ENCODE peak calls at places on chromosomes 2 and 18, in ten cellular contexts. I is T47D; F is SK-N-SH; J is K562; Y is neural crest cell; T is activated naive CD8-positive, alpha-beta T cell treated with anti-CD3 and anti-CD28 coated beads, Interleukin-2, amount 10 ng/mL, durations not matched to agents 7 days and 5 days; Z is MV-4-11; E is PC-9; W is kidney; G is activated CD4-positive, alpha-beta T cell treated with anti-CD3 and anti-CD28 coated beads, Interleukin-2, amount 10 ng/mL, durations not matched to agents 7 days and 5 days. A is an unnamed sample.

GRCh38 chr2:143742631-143743030 is 613.4 kb downstream of the ARHGAP15 start:
- DNase-seq in Z (no peak), I (no peak), J (no peak), E (no peak), W (no peak), F (peak), Y (no peak), G (no peak), T (no peak), A (no peak)

GRCh38 chr18:41113885-41114482 is 841.0 kb upstream of the PIK3C3 start:
- DNase-seq in Z (no peak), J (no peak), E (no peak), W (no peak), G (no peak), Y (no peak), I (no peak), T (no peak), F (no peak), A (no peak)

GRCh38 chr2:66577331-66578041 is 142.6 kb downstream of the MEIS1 start:
- DNase-seq in T (peak), F (no peak), E (no peak), I (no peak), Z (no peak), J (no peak), G (no peak), W (peak), Y (peak), A (peak)

GRCh38 chr2:238158807-238159539 is at the start of gene ERFE:
- DNase-seq in G (peak), F (peak), I (peak), W (peak), J (peak), E (no peak), Y (peak), T (peak), Z (peak), A (peak)

GRCh38 chr2:181876614-181877063 is 14.9 kb upstream of the ITPRID2 start:
- DNase-seq in W (no peak), Z (peak), E (peak), T (no peak), G (no peak), I (no peak), Y (no peak), J (no peak), F (no peak), A (no peak)

GRCh38 chr2:4588606-4589005 is 885.2 kb downstream of the DCDC2C start:
- DNase-seq in Z (no peak), J (no peak), T (no peak), I (no peak), E (no peak), G (no peak), Y (no peak), W (no peak), F (no peak), A (no peak)

GRCh38 chr2:46601328-46601963 is 122.1 kb downstream of the TMEM247 start:
- DNase-seq in W (no peak), G (no peak), E (peak), J (no peak), F (peak), I (no peak), Y (no peak), T (no peak), Z (peak), A (no peak)

GRCh38 chr2:226155476-226155875 is 644.1 kb downstream of the IRS1 start:
- DNase-seq in Y (no peak), F (no peak), J (no peak), I (no peak), Z (no peak), G (no peak), W (no peak), T (no peak), E (no peak), A (no peak)

A was measured in posterior vena cava.